ENCODE peak calls at places on chromosomes 13 and 19, in eight cellular contexts. D, I, M, G, K, L, Q and S are unnamed samples.

GRCh38 chr13:79782541-79783216 is 301.7 kb downstream of the NDFIP2 start:
- DNase-seq in I (peak; percentile 75), G (peak; percentile 10), Q (no peak), L (no peak), D (no peak), K (peak; percentile 92), M (peak; percentile 68), S (no peak)

GRCh38 chr13:53240316-53240715 is 211.7 kb downstream of the OLFM4 start:
- DNase-seq in G (no peak), Q (no peak), M (no peak), K (no peak), L (no peak), I (no peak), D (no peak), S (no peak)

GRCh38 chr13:26168276-26168814 is 53.8 kb downstream of the RNF6 start:
- DNase-seq in K (no peak), G (peak; percentile 27), D (no peak), L (no peak), M (no peak), I (no peak), Q (no peak), S (no peak)

GRCh38 chr13:77184455-77184854 is 142.4 kb downstream of the MYCBP2 start:
- DNase-seq in G (no peak), Q (no peak), I (no peak), L (no peak), K (no peak), M (no peak), D (no peak), S (no peak)

GRCh38 chr13:45500492-45501174 is 35.9 kb downstream of the COG3 start:
- DNase-seq in I (no peak), Q (no peak), L (no peak), D (no peak), K (no peak), G (peak; percentile 90), M (no peak), S (peak; percentile 91)

GRCh38 chr13:109509154-109509905 is 277.1 kb downstream of the IRS2 start:
- DNase-seq in D (no peak), I (no peak), K (no peak), G (peak; percentile 81), L (no peak), M (no peak), Q (no peak), S (peak; percentile 87)

GRCh38 chr13:97367427-97367826 is 66.5 kb upstream of the RAP2A start:
- DNase-seq in G (peak; percentile 85), I (no peak), L (no peak), K (peak; percentile 63), D (no peak), M (no peak), Q (no peak), S (peak; percentile 84)

GRCh38 chr13:108944760-108945159 is 315.3 kb downstream of the MYO16 start:
- DNase-seq in L (no peak), I (no peak), G (peak; percentile 87), M (no peak), K (no peak), Q (no peak), D (no peak), S (peak; percentile 88)

GRCh38 chr19:7360393-7360984 is 11.8 kb downstream of the ARHGEF18 start:
- DNase-seq in M (no peak), I (no peak), Q (no peak), D (no peak), K (no peak), G (no peak), L (no peak), S (peak; percentile 25)

GRCh38 chr19:51181913-51182419 is 39.9 kb downstream of the SIGLEC7 start:
- DNase-seq in D (no peak), Q (no peak), I (no peak), G (no peak), M (no peak), K (peak; percentile 88), L (no peak), S (peak; percentile 7)

GRCh38 chr13:109651854-109652253 is 134.5 kb downstream of the IRS2 start:
- DNase-seq in D (no peak), I (no peak), G (no peak), L (no peak), K (no peak), M (no peak), Q (no peak), S (no peak)

GRCh38 chr13:23583491-23583890 is 13.3 kb downstream of the TNFRSF19 start:
- DNase-seq in M (no peak), Q (no peak), K (no peak), D (no peak), I (no peak), G (peak; percentile 25), L (no peak), S (no peak)

GRCh38 chr13:92197669-92198068 is 799.2 kb downstream of the GPC5 start:
- DNase-seq in D (no peak), K (no peak), L (no peak), I (no peak), G (no peak), Q (no peak), M (no peak), S (peak; percentile 59)

GRCh38 chr13:40247845-40248244 is 418.6 kb downstream of the FOXO1 start:
- DNase-seq in Q (no peak), G (no peak), I (no peak), M (no peak), L (no peak), K (no peak), D (no peak), S (peak; percentile 60)

GRCh38 chr19:21912654-21913053 is 76.7 kb upstream of the ZNF43 start:
- DNase-seq in M (no peak), I (no peak), K (no peak), D (no peak), L (no peak), Q (no peak), G (no peak), S (no peak)
- TF ChIP-seq CTCF in M (no peak), I (no peak), K (peak; percentile 24), D (no peak), L (no peak), Q (no peak), G (no peak), S (no peak)

GRCh38 chr19:40363128-40363527 is 14.6 kb downstream of the PLD3 start:
- DNase-seq in L (no peak), I (no peak), D (no peak), K (no peak), Q (no peak), G (no peak), M (no peak), S (no peak)

GRCh38 chr19:40367577-40368434 is 19.3 kb downstream of the PLD3 start:
- DNase-seq in L (no peak), K (no peak), G (no peak), I (no peak), D (no peak), Q (no peak), M (no peak), S (no peak)

GRCh38 chr19:40366697-40367561 is 18.4 kb downstream of the PLD3 start:
- DNase-seq in L (no peak), M (no peak), I (peak; percentile 79), D (no peak), Q (no peak), K (peak; percentile 88), G (no peak), S (no peak)

GRCh38 chr19:40365613-40366401 is 17.3 kb downstream of the PLD3 start:
- DNase-seq in K (peak; percentile 98), Q (no peak), L (peak; percentile 56), I (peak; percentile 83), D (no peak), G (peak; percentile 44), M (peak; percentile 58), S (peak; percentile 28)

GRCh38 chr19:40365010-40365409 is 16.5 kb downstream of the PLD3 start:
- DNase-seq in Q (no peak), D (no peak), G (no peak), I (no peak), K (no peak), M (no peak), L (no peak), S (no peak)
- H3K4me3 ChIP-seq in Q (peak overlapping the region; percentile 40), D (peak overlapping the region; percentile 54), G (no peak overlapping the region), I (peak overlapping the region; percentile 49), K (peak overlapping the region; percentile 86), M (peak overlapping the region; percentile 56), L (no peak overlapping the region), S (no peak overlapping the region)

GRCh38 chr13:110841846-110842245 is 73.0 kb downstream of the ANKRD10 start:
- DNase-seq in M (no peak), D (no peak), Q (no peak), I (no peak), G (no peak), K (peak; percentile 12), L (no peak), S (peak; percentile 4)

GRCh38 chr13:110841406-110841805 is 73.5 kb downstream of the ANKRD10 start:
- DNase-seq in L (no peak), M (no peak), G (no peak), Q (no peak), I (no peak), K (peak; percentile 5), D (no peak), S (no peak)

GRCh38 chr13:110835721-110836599 is 78.9 kb downstream of the ANKRD10 start:
- DNase-seq in L (no peak), I (no peak), Q (no peak), M (no peak), K (no peak), G (no peak), D (no peak), S (no peak)

GRCh38 chr13:110836600-110836903 is 78.3 kb downstream of the ANKRD10 start:
- DNase-seq in I (no peak), M (no peak), G (no peak), Q (no peak), L (no peak), D (no peak), K (peak; percentile 41), S (no peak)

GRCh38 chr13:110838867-110839538 is 75.9 kb downstream of the ANKRD10 start:
- DNase-seq in L (no peak), G (no peak), Q (no peak), K (peak; percentile 2), D (no peak), M (no peak), I (no peak), S (no peak)
- TF ChIP-seq CTCF in L (no peak), G (no peak), Q (no peak), K (no peak), D (no peak), M (no peak), I (no peak), S (no peak)

GRCh38 chr13:105414639-105415038 is 1120.8 kb downstream of the EFNB2 start:
- DNase-seq in I (no peak), K (no peak), Q (no peak), M (no peak), G (no peak), L (no peak), D (no peak), S (no peak)

GRCh38 chr13:105406551-105406950 is 1128.9 kb downstream of the EFNB2 start:
- DNase-seq in Q (no peak), D (no peak), K (no peak), L (no peak), G (no peak), M (no peak), I (no peak), S (no peak)

GRCh38 chr13:105412171-105412570 is 1123.3 kb downstream of the EFNB2 start:
- DNase-seq in I (no peak), G (no peak), Q (no peak), D (no peak), L (no peak), K (no peak), M (no peak), S (no peak)

GRCh38 chr13:105410602-105411001 is 1124.9 kb downstream of the EFNB2 start:
- DNase-seq in D (no peak), Q (no peak), K (peak; percentile 92), M (peak; percentile 47), I (peak; percentile 65), G (peak; percentile 52), L (peak; percentile 47), S (peak; percentile 41)
- H3K4me3 ChIP-seq in D (no peak overlapping the region), Q (no peak overlapping the region), K (no peak overlapping the region), M (peak overlapping the region; percentile 29), I (peak overlapping the region; percentile 24), G (peak overlapping the region; percentile 19), L (no peak overlapping the region), S (no peak overlapping the region)